ENCODE peak calls at places on chromosome 9, in four cellular contexts. N, S, Q and D are unnamed samples.

GRCh38 chr9:114156658-114157421 is 1.5 kb downstream of the COL27A1 start:
- DNase-seq in N (peak), S (no peak), Q (peak), D (no peak)

GRCh38 chr9:128043467-128043868 is 23.7 kb downstream of the NAIF1 start:
- DNase-seq in N (no peak), S (no peak), Q (no peak), D (no peak)

GRCh38 chr9:121577201-121577600 is 74.2 kb upstream of the DAB2IP start:
- DNase-seq in N (no peak), S (no peak), Q (no peak), D (no peak)

GRCh38 chr9:123893831-123894460 is 36.0 kb downstream of the DENND1A start:
- DNase-seq in N (no peak), S (no peak), Q (no peak), D (no peak)

GRCh38 chr9:22036866-22037626 is 27.9 kb upstream of the CDKN2B start:
- DNase-seq in N (no peak), S (no peak), Q (no peak), D (no peak)

GRCh38 chr9:19470981-19471650 is 62.3 kb downstream of the ACER2 start:
- DNase-seq in N (no peak), S (no peak), Q (no peak), D (no peak)

GRCh38 chr9:127923771-127924170 is 6.8 kb downstream of the PIP5KL1 start:
- DNase-seq in N (no peak), S (no peak), Q (peak), D (no peak)

GRCh38 chr9:129640086-129640870 is 1.7 kb downstream of the ASB6 start:
- DNase-seq in N (no peak), S (no peak), Q (no peak), D (no peak)

GRCh38 chr9:89295400-89295799 is 15.6 kb upstream of the CKS2 start:
- DNase-seq in N (no peak), S (no peak), Q (no peak), D (no peak)